ENCODE peak calls at places on chromosomes 6 and 20, in seven cellular contexts. L, G, S, A, U, Y and P are unnamed samples.

GRCh38 chr6:71496018-71496800 is 207.6 kb downstream of the OGFRL1 start:
- DNase-seq in L (no peak), G (no peak), S (peak; percentile 27), A (no peak), U (no peak), Y (no peak), P (no peak)

GRCh38 chr6:88368071-88368787 is 202.1 kb upstream of the CNR1 start:
- DNase-seq in L (no peak), G (no peak), S (peak; percentile 81), A (no peak), U (no peak), Y (no peak), P (no peak)

GRCh38 chr6:130776287-130776925 is 50.8 kb upstream of the SMLR1 start:
- DNase-seq in L (no peak), G (no peak), S (no peak), A (no peak), U (no peak), Y (no peak), P (no peak)

GRCh38 chr6:108750801-108751200 is 97.4 kb upstream of the ARMC2 start:
- DNase-seq in L (no peak), G (no peak), S (no peak), A (peak; percentile 18), U (no peak), Y (no peak), P (no peak)

GRCh38 chr6:42805297-42805861 is 23.5 kb downstream of the BICRAL start:
- DNase-seq in L (no peak), G (no peak), S (no peak), A (no peak), U (no peak), Y (no peak), P (no peak)

GRCh38 chr6:89643411-89643810 is 4.9 kb upstream of the LYRM2 start:
- DNase-seq in L (no peak), G (no peak), S (no peak), A (no peak), U (no peak), Y (no peak), P (no peak)

GRCh38 chr6:170266061-170266825 is 24.6 kb downstream of the DLL1 start:
- DNase-seq in L (no peak), G (no peak), S (no peak), A (no peak), U (no peak), Y (no peak), P (peak; percentile 23)

GRCh38 chr20:38217791-38218565 is 42.6 kb downstream of the KIAA1755 start:
- DNase-seq in L (peak; percentile 35), G (no peak), S (peak; percentile 97), A (peak; percentile 64), U (no peak), Y (peak; percentile 63), P (no peak)

GRCh38 chr6:137848672-137849071 is 18.4 kb upstream of the TNFAIP3 start:
- DNase-seq in L (no peak), G (no peak), S (peak; percentile 56), A (no peak), U (no peak), Y (no peak), P (no peak)

GRCh38 chr6:44628347-44628746 is 240.8 kb downstream of the CDC5L start:
- DNase-seq in L (no peak), G (no peak), S (no peak), A (no peak), U (no peak), Y (no peak), P (no peak)

GRCh38 chr20:1122388-1123315 is 4.2 kb downstream of the PSMF1 start:
- DNase-seq in L (peak; percentile 73), G (no peak), S (peak; percentile 31), A (peak; percentile 64), U (no peak), Y (peak; percentile 32), P (no peak)

GRCh38 chr20:54209216-54209813 is 1.4 kb downstream of the PFDN4 start:
- DNase-seq in L (no peak), G (no peak), S (no peak), A (no peak), U (no peak), Y (no peak), P (no peak)

GRCh38 chr20:15708984-15709598 is 864.2 kb downstream of the KIF16B start:
- DNase-seq in L (peak; percentile 66), G (peak; percentile 72), S (peak; percentile 1), A (peak; percentile 80), U (peak; percentile 8), Y (peak; percentile 30), P (peak; percentile 89)

GRCh38 chr6:15524736-15525401 is 138.0 kb downstream of the DTNBP1 start:
- DNase-seq in L (peak; percentile 36), G (no peak), S (no peak), A (peak; percentile 56), U (no peak), Y (no peak), P (no peak)

GRCh38 chr6:75723382-75723781 is 25.7 kb upstream of the MYO6 start:
- DNase-seq in L (no peak), G (no peak), S (no peak), A (no peak), U (no peak), Y (no peak), P (no peak)

GRCh38 chr6:71621918-71622519 is 264.3 kb upstream of the RIMS1 start:
- DNase-seq in L (no peak), G (no peak), S (no peak), A (no peak), U (no peak), Y (no peak), P (no peak)

GRCh38 chr20:63006611-63007471 is at the start of gene BHLHE23:
- DNase-seq in L (no peak), G (no peak), S (no peak), A (no peak), U (no peak), Y (peak; percentile 30), P (peak; percentile 43)

GRCh38 chr6:152299336-152299735 is 337.8 kb downstream of the SYNE1 start:
- DNase-seq in L (no peak), G (no peak), S (no peak), A (no peak), U (no peak), Y (no peak), P (no peak)

GRCh38 chr6:13762648-13763441 is 51.2 kb upstream of the RANBP9 start:
- DNase-seq in L (no peak), G (no peak), S (peak; percentile 94), A (no peak), U (no peak), Y (no peak), P (no peak)

DNA sequence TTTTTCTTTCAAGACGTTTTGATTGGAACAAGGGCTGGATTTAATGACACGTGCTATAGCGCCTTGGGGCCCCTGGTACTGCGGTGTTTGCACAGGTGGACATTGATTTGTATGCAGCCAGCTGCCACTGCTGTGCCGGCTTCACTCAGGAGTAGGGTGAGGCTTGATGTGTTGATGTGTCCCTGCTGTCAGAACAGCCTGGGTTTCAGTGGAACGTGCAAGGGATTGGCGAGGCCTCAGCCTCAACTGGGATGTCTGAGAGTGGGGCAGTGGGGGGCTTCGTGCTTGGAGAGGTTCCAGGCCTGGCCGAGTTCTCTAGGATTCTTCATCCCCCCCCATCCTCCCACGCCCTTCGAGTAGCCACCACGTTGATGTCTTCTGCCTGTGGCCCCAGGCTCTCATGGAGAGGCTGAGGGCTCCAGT is 23.0 kb downstream of the PYGB start:
- DNase-seq in L (peak; percentile 44), G (peak; percentile 30), S (no peak), A (peak; percentile 49), U (no peak), Y (peak; percentile 11), P (no peak)
- H3K36me3 ChIP-seq in L (peaks cover 59% of the 10 kb centered on the region), G (no peaks in the 10 kb centered on the region), S (peaks cover 17% of the 10 kb centered on the region), A (peaks cover 43% of the 10 kb centered on the region), U (peaks cover 37% of the 10 kb centered on the region), Y (peaks cover 77% of the 10 kb centered on the region), P (peaks cover 17% of the 10 kb centered on the region)

GRCh38 chr20:57404419-57405072 is 13.3 kb downstream of the RBM38 start:
- DNase-seq in L (no peak), G (no peak), S (no peak), A (no peak), U (no peak), Y (no peak), P (no peak)
- H3K36me3 ChIP-seq in L (peaks cover 39% of the 10 kb centered on the region), G (no peaks in the 10 kb centered on the region), S (peaks cover 9% of the 10 kb centered on the region), A (peaks cover 12% of the 10 kb centered on the region), U (peaks cover 76% of the 10 kb centered on the region), Y (peaks cover 86% of the 10 kb centered on the region), P (peaks cover 23% of the 10 kb centered on the region)

GRCh38 chr20:23918101-23918862 is 38.7 kb upstream of the CST5 start:
- DNase-seq in L (no peak), G (no peak), S (no peak), A (peak; percentile 11), U (no peak), Y (no peak), P (no peak)

GRCh38 chr20:23917024-23917725 is 37.6 kb upstream of the CST5 start:
- DNase-seq in L (no peak), G (no peak), S (no peak), A (peak; percentile 17), U (no peak), Y (no peak), P (no peak)

GRCh38 chr20:23918896-23919295 is 39.3 kb upstream of the CST5 start:
- DNase-seq in L (no peak), G (no peak), S (no peak), A (no peak), U (no peak), Y (no peak), P (no peak)

GRCh38 chr20:23920408-23920780 is 40.8 kb upstream of the CST5 start:
- DNase-seq in L (no peak), G (no peak), S (no peak), A (no peak), U (no peak), Y (no peak), P (no peak)

DNA sequence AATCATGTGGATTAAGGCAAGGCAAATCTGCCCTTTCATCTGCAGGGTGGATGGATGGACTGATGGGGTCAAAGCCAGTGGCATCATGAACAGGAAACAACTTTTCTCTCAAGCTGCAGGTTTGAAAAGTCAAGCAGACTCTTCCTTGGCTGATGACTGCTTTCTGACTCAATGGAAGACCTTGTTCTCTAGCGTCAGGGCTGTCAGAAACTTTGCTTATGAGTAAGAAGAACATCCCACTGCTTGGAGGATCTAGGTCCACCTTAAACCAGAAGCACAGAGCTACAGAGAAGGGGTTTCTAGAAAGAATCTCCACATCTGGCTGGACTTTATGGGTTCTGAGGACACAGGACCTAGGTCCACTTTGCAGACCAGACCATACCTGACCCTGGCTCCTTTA is 36.3 kb upstream of the CST5 start:
- DNase-seq in L (no peak), G (no peak), S (no peak), A (no peak), U (no peak), Y (no peak), P (no peak)
- H3K36me3 ChIP-seq in L (no peaks in the 10 kb centered on the region), G (no peaks in the 10 kb centered on the region), S (no peaks in the 10 kb centered on the region), A (no peaks in the 10 kb centered on the region), U (no peaks in the 10 kb centered on the region), Y (no peaks in the 10 kb centered on the region), P (no peaks in the 10 kb centered on the region)

GRCh38 chr6:160028487-160029275 is 59.8 kb downstream of the IGF2R start:
- DNase-seq in L (no peak), G (no peak), S (no peak), A (no peak), U (no peak), Y (no peak), P (no peak)

GRCh38 chr6:160027931-160028330 is 59.0 kb downstream of the IGF2R start:
- DNase-seq in L (no peak), G (no peak), S (peak; percentile 47), A (no peak), U (no peak), Y (no peak), P (no peak)

GRCh38 chr6:160031442-160031841 is 62.6 kb downstream of the IGF2R start:
- DNase-seq in L (no peak), G (no peak), S (peak; percentile 59), A (no peak), U (no peak), Y (no peak), P (no peak)

GRCh38 chr6:160029525-160029924 is 60.6 kb downstream of the IGF2R start:
- DNase-seq in L (no peak), G (no peak), S (no peak), A (no peak), U (no peak), Y (no peak), P (no peak)

GRCh38 chr6:160030103-160030502 is 61.2 kb downstream of the IGF2R start:
- DNase-seq in L (peak; percentile 91), G (no peak), S (peak; percentile 97), A (peak; percentile 93), U (no peak), Y (peak; percentile 90), P (peak; percentile 45)
- H3K36me3 ChIP-seq in L (peaks cover 76% of the 10 kb centered on the region), G (no peaks in the 10 kb centered on the region), S (peaks cover 27% of the 10 kb centered on the region), A (peaks cover 40% of the 10 kb centered on the region), U (peaks cover 27% of the 10 kb centered on the region), Y (peaks cover 66% of the 10 kb centered on the region), P (peaks cover 47% of the 10 kb centered on the region)